ENCODE peak calls at places on chromosomes 16 and 17, in six cellular contexts. G, C, V, R, K and W are unnamed samples.

GRCh38 chr16:77919761-77920415 is 102.5 kb upstream of the CLEC3A start:
- DNase-seq in G (no peak), C (no peak), V (no peak), R (no peak), K (no peak), W (no peak)

GRCh38 chr16:29840240-29840639 is 20.0 kb downstream of the MVP start:
- DNase-seq in G (no peak), C (no peak), V (peak; percentile 41), R (no peak), K (no peak), W (no peak)

GRCh38 chr16:85300451-85300968 is 188.2 kb upstream of the CIBAR2 start:
- DNase-seq in G (no peak), C (no peak), V (no peak), R (no peak), K (no peak), W (no peak)

GRCh38 chr17:42282478-42283080 is 5.7 kb upstream of the STAT5A start:
- DNase-seq in G (peak; percentile 21), C (no peak), V (peak; percentile 77), R (no peak), K (no peak), W (no peak)

GRCh38 chr16:80147021-80147680 is 393.6 kb upstream of the DYNLRB2 start:
- DNase-seq in G (no peak), C (no peak), V (no peak), R (no peak), K (no peak), W (no peak)

GRCh38 chr16:79625738-79626137 is 25.2 kb upstream of the MAF start:
- DNase-seq in G (no peak), C (no peak), V (no peak), R (no peak), K (no peak), W (no peak)

GRCh38 chr17:41492351-41492750 is 2.6 kb upstream of the KRT36 start:
- DNase-seq in G (no peak), C (no peak), V (no peak), R (no peak), K (no peak), W (no peak)

GRCh38 chr16:7330709-7331108 is 1.9 kb upstream of the RBFOX1 start:
- DNase-seq in G (no peak), C (no peak), V (no peak), R (no peak), K (peak; percentile 62), W (no peak)

GRCh38 chr16:53769787-53770186 is 65.8 kb downstream of the FTO start:
- DNase-seq in G (no peak), C (no peak), V (no peak), R (peak; percentile 30), K (peak; percentile 66), W (no peak)

GRCh38 chr17:82974136-82974952 is 105.1 kb upstream of the METRNL start:
- DNase-seq in G (peak; percentile 63), C (no peak), V (peak; percentile 52), R (no peak), K (no peak), W (no peak)

GRCh38 chr16:29820271-29820701 is at the start of gene MVP:
- DNase-seq in G (peak; percentile 86), C (no peak), V (peak; percentile 90), R (peak; percentile 42), K (no peak), W (peak; percentile 43)

GRCh38 chr17:70074991-70075390 is at the start of gene KCNJ16:
- DNase-seq in G (no peak), C (no peak), V (no peak), R (no peak), K (no peak), W (no peak)

GRCh38 chr17:80774146-80774545 is 217.5 kb upstream of the CHMP6 start:
- DNase-seq in G (no peak), C (no peak), V (no peak), R (no peak), K (no peak), W (no peak)

GRCh38 chr16:66996324-66996982 is 8.1 kb downstream of the CES4A start:
- DNase-seq in G (peak; percentile 69), C (peak; percentile 85), V (peak; percentile 96), R (no peak), K (no peak), W (no peak)

GRCh38 chr16:81604960-81605383 is 160.4 kb downstream of the CMIP start:
- DNase-seq in G (no peak), C (no peak), V (peak; percentile 96), R (peak; percentile 70), K (no peak), W (no peak)

GRCh38 chr16:67393111-67393789 is at the start of gene TPPP3:
- DNase-seq in G (peak; percentile 90), C (peak; percentile 53), V (peak; percentile 99), R (peak; percentile 81), K (peak; percentile 87), W (peak; percentile 98)

GRCh38 chr17:45087978-45088377 is 26.9 kb downstream of the NMT1 start:
- DNase-seq in G (no peak), C (no peak), V (peak; percentile 51), R (no peak), K (no peak), W (no peak)
- H3K36me3 ChIP-seq in G (peaks cover 90% of the 10 kb centered on the region), C (peaks cover 24% of the 10 kb centered on the region), V (peaks cover 77% of the 10 kb centered on the region), R (peaks cover 16% of the 10 kb centered on the region), K (peaks cover 65% of the 10 kb centered on the region), W (peaks cover 87% of the 10 kb centered on the region)

GRCh38 chr17:17435323-17435722 is 41.5 kb upstream of the MED9 start:
- DNase-seq in G (no peak), C (no peak), V (peak; percentile 94), R (peak; percentile 45), K (no peak), W (peak; percentile 13)
- TF ChIP-seq CTCF in G (no peak), C (no peak), V (peak; percentile 52), R (peak; percentile 24), K (peak; percentile 39), W (no peak)

DNA sequence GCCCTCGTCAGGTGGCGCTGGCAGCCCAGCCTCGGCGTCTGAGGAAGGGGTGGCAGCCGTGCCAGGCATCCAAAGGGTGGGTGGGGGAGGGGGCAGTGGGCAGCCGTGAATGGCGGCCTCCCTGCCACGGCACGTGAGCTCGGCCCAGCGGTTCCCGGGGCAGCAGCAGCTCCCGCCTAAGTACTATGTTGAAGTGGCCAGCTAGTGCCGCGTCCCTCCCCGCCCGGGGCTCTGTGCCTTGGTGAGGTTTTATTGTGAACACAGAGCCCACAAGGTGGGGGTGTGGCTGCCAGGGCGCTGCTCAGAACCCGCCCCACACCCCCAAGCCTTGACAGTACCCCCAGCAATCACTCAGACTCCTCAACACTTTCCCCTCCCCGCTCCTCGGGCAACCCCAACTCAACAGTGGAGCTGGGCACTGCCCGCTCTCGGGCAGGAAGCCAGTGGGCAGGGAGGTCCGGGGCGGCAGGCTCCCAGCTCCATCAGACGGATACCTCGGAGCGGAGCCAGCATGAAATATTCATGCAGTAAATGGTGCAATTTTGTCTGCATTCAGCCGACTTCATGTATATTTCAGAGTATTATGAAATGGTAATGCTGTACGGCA is 80.4 kb downstream of the ENGASE start:
- DNase-seq in G (peak; percentile 71), C (no peak), V (no peak), R (no peak), K (no peak), W (no peak)
- H3K27me3 ChIP-seq in G (peaks cover 18% of the 10 kb centered on the region), C (no peaks in the 10 kb centered on the region), V (peaks cover 8% of the 10 kb centered on the region), R (no peaks in the 10 kb centered on the region), K (no peaks in the 10 kb centered on the region), W (peaks cover 81% of the 10 kb centered on the region)

DNA sequence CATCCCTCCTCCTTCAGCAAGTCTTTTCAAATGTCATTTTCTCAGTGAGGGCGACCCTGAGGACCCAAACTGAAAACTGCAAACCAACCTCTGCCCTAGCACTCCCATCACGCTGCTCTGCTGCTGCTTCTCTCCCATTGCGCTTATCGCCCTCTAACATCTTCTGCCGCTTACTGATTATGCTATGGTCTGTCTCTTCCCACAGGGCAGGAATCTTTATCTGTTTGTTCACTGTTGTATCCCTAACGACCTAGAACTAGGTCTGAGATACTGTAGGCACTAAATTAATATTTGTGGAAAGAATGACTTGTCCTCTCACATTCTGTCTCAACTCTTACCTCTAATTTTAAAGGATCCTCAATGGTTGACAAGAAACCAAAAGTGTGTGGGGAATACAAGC is 12.5 kb downstream of the ZSCAN32 start:
- DNase-seq in G (no peak), C (no peak), V (no peak), R (no peak), K (no peak), W (no peak)
- H3K36me3 ChIP-seq in G (peaks cover 39% of the 10 kb centered on the region), C (peaks cover 76% of the 10 kb centered on the region), V (peaks cover 57% of the 10 kb centered on the region), R (peaks cover 3% of the 10 kb centered on the region), K (peaks cover 32% of the 10 kb centered on the region), W (peaks cover 42% of the 10 kb centered on the region)

GRCh38 chr16:83925957-83926725 is 26.9 kb upstream of the OSGIN1 start:
- DNase-seq in G (peak; percentile 63), C (no peak), V (peak; percentile 51), R (no peak), K (no peak), W (no peak)
- TF ChIP-seq CTCF in G (no peak), C (no peak), V (no peak), R (no peak), K (no peak), W (no peak)

DNA sequence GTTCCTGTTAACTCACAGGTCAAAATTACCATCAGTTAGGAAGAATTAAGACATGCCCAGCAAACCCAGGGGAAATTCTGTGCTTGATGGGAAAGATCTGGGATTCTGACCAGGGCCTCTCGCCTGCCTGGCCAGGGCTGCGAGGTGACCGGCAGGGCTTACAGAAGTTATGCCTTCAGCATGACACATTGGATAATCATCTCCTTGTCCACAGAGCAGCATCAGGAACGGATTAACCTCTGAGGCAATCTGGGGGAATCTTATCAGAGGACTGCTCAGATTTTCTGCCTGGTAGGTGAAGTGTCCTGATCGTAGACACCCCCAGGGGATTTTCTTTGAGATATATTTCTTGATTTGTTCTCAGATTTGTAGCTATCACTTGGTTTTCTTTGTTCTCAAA is 172.5 kb downstream of the HS3ST3A1 start:
- DNase-seq in G (no peak), C (no peak), V (peak; percentile 72), R (no peak), K (no peak), W (peak; percentile 12)
- H3K27me3 ChIP-seq in G (no peaks in the 10 kb centered on the region), C (no peaks in the 10 kb centered on the region), V (no peaks in the 10 kb centered on the region), R (no peaks in the 10 kb centered on the region), K (no peaks in the 10 kb centered on the region), W (no peaks in the 10 kb centered on the region)

GRCh38 chr17:40134184-40134583 is 6.2 kb upstream of the CASC3 start:
- DNase-seq in G (no peak), C (no peak), V (no peak), R (peak; percentile 47), K (no peak), W (no peak)

GRCh38 chr17:40145476-40145875 is 5.1 kb downstream of the CASC3 start:
- DNase-seq in G (no peak), C (no peak), V (no peak), R (no peak), K (no peak), W (no peak)

DNA sequence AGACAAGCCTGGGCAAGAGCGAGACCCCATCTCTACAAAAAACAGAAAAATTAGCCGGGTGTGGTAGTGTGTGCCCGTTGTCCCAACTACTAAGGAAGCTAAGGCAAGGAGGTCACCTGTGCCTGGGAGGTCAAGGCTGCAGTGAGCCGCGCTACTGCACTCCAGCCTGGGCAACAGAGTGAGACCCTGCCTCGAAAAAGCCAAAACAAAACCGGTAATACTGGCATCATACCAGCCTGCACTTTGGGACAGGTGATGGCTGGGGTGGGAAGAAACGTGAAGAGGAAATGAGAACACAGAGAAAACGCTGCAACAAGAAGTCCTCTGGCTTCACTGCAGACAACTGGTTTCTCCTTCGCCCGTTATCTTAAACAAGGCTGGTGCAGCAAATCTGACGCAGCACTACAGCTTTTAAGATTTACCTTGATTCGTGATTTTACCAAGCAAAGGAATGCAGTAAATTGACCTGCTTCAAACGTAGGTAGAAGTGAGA is 725 bp upstream of the CASC3 start:
- DNase-seq in G (no peak), C (no peak), V (no peak), R (no peak), K (no peak), W (no peak)
- H3K36me3 ChIP-seq in G (peaks cover 58% of the 10 kb centered on the region), C (peaks cover 14% of the 10 kb centered on the region), V (peaks cover 40% of the 10 kb centered on the region), R (peaks cover 7% of the 10 kb centered on the region), K (peaks cover 19% of the 10 kb centered on the region), W (peaks cover 36% of the 10 kb centered on the region)